ENCODE peak calls at places on chromosomes 7 and 10, in four cellular contexts. L is central memory CD4-positive, alpha-beta T cell; G is stromal cell of bone marrow; Q is mammary epithelial cell. U is an unnamed sample.

GRCh38 chr10:26890956-26891355 is 30.2 kb upstream of the ABI1 start:
- DNase-seq in L (peak), G (peak), Q (peak), U (no peak)

GRCh38 chr7:50333266-50333665 is 28.8 kb downstream of the IKZF1 start:
- DNase-seq in L (peak), G (no peak), Q (no peak), U (no peak)

GRCh38 chr10:84784749-84785148 is 456.4 kb downstream of the CCSER2 start:
- DNase-seq in L (no peak), G (no peak), Q (no peak), U (no peak)

GRCh38 chr10:47035447-47036337 is 124.5 kb downstream of the PTPN20 start:
- DNase-seq in L (no peak), G (no peak), Q (no peak), U (no peak)

GRCh38 chr7:22201182-22201880 is 155.6 kb downstream of the RAPGEF5 start:
- DNase-seq in L (no peak), G (no peak), Q (no peak), U (no peak)

GRCh38 chr10:50992972-50993766 is 81.1 kb upstream of the PRKG1 start:
- DNase-seq in L (no peak), G (peak), Q (no peak), U (no peak)

GRCh38 chr10:9342865-9343450 is 1288.5 kb downstream of the GATA3 start:
- DNase-seq in L (no peak), G (peak), Q (peak), U (no peak)

GRCh38 chr7:80370587-80370986 is 141.3 kb downstream of the GNAT3 start:
- DNase-seq in L (no peak), G (no peak), Q (no peak), U (no peak)